ENCODE peak calls at places on chromosome 15, in six cellular contexts. X is MM.1S, K is neuronal stem cell, A is astrocyte, J is fibroblast of lung, P is GM12878. R is an unnamed sample. For H3K36me3, the result is how much of the 10 kb centered on the place peaks cover.

GRCh38 chr15:62607643-62608042 is 434.9 kb upstream of the TPM1 start:
- DNase-seq in A (peak), P (no peak), X (no peak), J (peak), K (no peak), R (no peak)

GRCh38 chr15:72285927-72286516 is 13.7 kb upstream of the PARP6 start:
- DNase-seq in J (peak), P (no peak), K (no peak), A (no peak), X (peak), R (no peak)

GRCh38 chr15:46304320-46304719 is 669.5 kb downstream of the SQOR start:
- DNase-seq in A (no peak), K (no peak), J (no peak), X (no peak), P (no peak), R (no peak)

GRCh38 chr15:68410466-68411200 is 21.3 kb downstream of the ITGA11 start:
- DNase-seq in P (no peak), J (no peak), A (no peak), X (no peak), K (no peak), R (peak)

GRCh38 chr15:100123611-100124010 is 218.2 kb downstream of the ADAMTS17 start:
- DNase-seq in P (no peak), J (peak), X (no peak), K (no peak), A (no peak), R (no peak)

GRCh38 chr15:63381301-63382192 is at the start of gene CA12:
- DNase-seq in X (no peak), J (peak), K (peak), A (peak), P (no peak), R (peak)

GRCh38 chr15:28932361-28932760 is 46.6 kb downstream of the APBA2 start:
- DNase-seq in X (no peak), A (no peak), P (no peak), K (no peak), J (no peak), R (peak)

GRCh38 chr15:75727851-75728715 is 15.4 kb upstream of the CSPG4 start:
- DNase-seq in J (no peak), A (no peak), X (peak), K (no peak), P (no peak), R (peak)

GRCh38 chr15:75174736-75175135 is 26.9 kb upstream of the C15orf39 start:
- DNase-seq in J (no peak), K (no peak), P (no peak), A (no peak), X (no peak), R (no peak)

GRCh38 chr15:73753250-73754130 is at the start of gene INSYN1:
- DNase-seq in X (no peak), J (peak), P (no peak), A (peak), K (no peak), R (peak)

GRCh38 chr15:66614456-66615174 is 48.8 kb upstream of the LCTL start:
- DNase-seq in P (no peak), X (no peak), K (no peak), J (no peak), A (no peak), R (no peak)

GRCh38 chr15:66766282-66767228 is 64.5 kb downstream of the SMAD6 start:
- DNase-seq in P (no peak), A (peak), K (no peak), J (peak), X (no peak), R (no peak)

GRCh38 chr15:67472957-67473356 is 48.0 kb upstream of the C15orf61 start:
- DNase-seq in K (no peak), X (no peak), J (peak), A (peak), P (no peak), R (no peak)

GRCh38 chr15:70480196-70480856 is 283.0 kb downstream of the UACA start:
- DNase-seq in A (no peak), X (peak), K (no peak), J (no peak), P (no peak), R (no peak)

GRCh38 chr15:50116477-50116876 is 2.6 kb downstream of the ATP8B4 start:
- DNase-seq in J (no peak), K (no peak), X (peak), A (no peak), P (no peak), R (no peak)

GRCh38 chr15:23532019-23532418 is 33.5 kb upstream of the MKRN3 start:
- DNase-seq in X (no peak), J (no peak), A (no peak), P (no peak), K (no peak), R (no peak)

DNA sequence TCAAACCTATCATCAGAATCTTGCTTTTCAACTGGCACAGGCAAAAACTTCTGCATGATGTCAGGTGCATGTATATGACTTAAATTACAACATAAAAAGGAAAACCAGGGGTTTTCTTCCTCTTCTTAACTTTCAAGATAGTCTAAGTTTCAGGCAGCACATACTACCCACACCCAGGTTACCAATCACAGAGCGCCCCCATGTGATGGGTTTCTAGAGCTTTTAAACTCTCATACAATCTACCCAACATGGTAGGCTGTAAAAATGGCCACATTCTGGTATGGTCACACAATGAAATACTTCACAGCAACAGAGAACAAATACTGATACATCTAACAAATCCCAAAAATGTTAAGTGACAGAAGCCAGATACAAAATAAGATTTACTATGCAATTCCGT is 7.4 kb downstream of the MESD start:
- DNase-seq in K (no peak), P (no peak), A (no peak), J (no peak), X (no peak), R (no peak)
- H3K9ac ChIP-seq in K (no peak), P (no peak), A (no peak), J (no peak), X (no peak), R (no peak)

DNA sequence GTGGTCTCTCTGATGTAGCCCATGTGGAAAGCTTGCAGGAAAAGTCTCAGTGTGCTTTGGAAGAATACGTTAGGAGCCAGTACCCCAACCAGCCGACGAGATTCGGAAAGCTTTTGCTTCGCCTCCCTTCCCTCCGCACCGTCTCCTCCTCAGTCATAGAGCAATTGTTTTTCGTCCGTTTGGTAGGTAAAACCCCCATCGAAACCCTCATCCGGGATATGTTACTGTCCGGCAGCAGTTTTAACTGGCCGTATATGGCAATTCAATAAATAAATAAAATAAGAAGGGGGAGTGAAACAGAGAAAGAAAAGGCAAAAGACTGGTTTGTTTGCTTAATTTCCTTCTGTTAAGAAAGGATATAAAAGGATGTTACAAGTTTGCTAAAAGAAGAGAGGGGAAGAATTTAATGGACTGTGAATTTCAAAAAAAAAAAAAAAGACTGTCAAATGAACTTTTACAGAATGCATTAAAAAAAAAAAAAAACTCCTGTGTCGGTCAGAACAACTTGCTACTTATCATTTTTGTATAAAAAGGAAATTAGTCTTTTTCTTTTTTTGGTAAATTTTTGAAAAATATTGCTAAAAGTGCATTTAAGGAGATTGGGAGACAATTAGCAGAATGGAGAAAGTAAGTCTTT is 7.0 kb downstream of the NR2F2 start:
- DNase-seq in A (peak), X (no peak), J (peak), P (no peak), K (no peak), R (no peak)
- H3K36me3 ChIP-seq in A (half or more), X (under half), J (under half), P (under half), K (under half), R (under half)

DNA sequence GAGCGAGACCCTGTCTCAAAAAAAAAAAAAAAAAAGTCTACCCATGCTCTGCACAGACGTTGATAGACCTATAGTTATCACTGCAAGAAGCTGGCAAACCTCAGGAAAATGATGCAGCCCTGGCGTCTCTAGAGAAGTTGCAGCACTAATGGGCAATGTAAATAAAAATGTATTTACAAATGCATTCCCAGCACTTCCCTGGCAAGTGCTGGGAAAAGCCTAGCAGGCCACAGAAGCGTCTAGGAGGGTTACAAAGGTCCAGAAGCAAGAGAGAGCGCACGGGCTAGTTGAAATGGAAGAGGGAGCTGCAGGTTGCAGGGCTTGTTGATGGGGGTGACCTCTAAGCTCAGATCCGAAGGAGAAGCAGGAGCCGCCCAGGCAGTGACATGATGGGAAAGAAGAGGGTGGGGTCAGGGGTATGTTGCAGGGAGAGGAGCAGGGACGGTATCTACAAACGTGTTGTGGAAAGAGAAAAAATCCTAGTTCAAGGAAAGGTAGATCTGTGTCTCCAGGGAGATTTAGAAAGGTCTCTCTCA is 2.7 kb upstream of the KNL1 start:
- DNase-seq in A (no peak), P (no peak), J (no peak), K (no peak), X (no peak), R (no peak)
- H3K4me3 ChIP-seq in A (no peak), P (no peak), J (no peak), K (no peak), X (no peak), R (no peak)

DNA sequence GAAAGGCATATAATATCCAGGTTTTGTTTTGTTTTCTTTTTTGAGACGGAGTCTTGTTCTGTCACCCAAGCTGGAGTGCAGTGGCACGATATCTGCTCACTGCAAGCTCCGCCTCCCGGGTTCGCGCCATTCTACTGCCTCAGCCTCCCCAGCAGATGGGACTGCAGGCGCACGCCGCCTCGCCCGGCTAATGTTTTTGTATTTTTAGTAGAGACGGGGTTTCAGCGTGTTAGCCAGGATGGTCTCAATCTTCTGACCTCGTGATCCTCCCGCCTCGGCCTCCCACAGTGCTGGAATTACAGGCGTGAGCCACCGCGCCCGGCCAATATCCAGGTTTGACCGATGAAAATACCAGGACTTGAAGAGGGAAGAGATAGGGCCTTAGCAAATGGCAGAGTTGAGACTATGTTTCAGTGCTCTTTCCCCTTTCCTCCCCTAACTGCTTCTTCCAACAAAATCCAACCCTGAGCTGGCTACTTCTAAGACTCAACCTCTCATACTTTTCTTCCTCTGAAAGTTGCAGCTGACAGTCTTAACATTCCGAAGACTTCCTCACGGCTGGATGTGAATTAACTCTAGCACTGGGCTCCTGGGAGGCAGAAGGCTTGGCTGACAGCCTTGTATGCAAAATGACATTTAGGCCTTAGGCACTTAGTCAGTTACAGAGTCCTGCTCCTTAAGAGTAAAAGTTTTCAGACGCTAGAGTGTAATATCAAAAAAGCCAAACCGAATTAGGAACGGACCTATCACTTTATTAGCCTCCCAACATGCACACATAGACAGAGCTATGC is 15.2 kb upstream of the ANXA2 start:
- DNase-seq in X (no peak), K (no peak), J (no peak), A (no peak), P (no peak), R (no peak)
- H3K9ac ChIP-seq in X (no peak), K (no peak), J (no peak), A (no peak), P (no peak), R (no peak)

GRCh38 chr15:60350121-60350520 is 47.7 kb downstream of the ANXA2 start:
- DNase-seq in P (no peak), A (no peak), J (no peak), X (no peak), K (no peak), R (no peak)

GRCh38 chr15:60351066-60351465 is 46.7 kb downstream of the ANXA2 start:
- DNase-seq in A (no peak), X (no peak), J (peak), P (no peak), K (no peak), R (no peak)

GRCh38 chr15:60353245-60353940 is 44.4 kb downstream of the ANXA2 start:
- DNase-seq in A (peak), X (no peak), P (no peak), J (peak), K (no peak), R (no peak)

GRCh38 chr15:60355148-60355857 is 42.5 kb downstream of the ANXA2 start:
- DNase-seq in X (no peak), K (no peak), P (no peak), J (no peak), A (no peak), R (no peak)

DNA sequence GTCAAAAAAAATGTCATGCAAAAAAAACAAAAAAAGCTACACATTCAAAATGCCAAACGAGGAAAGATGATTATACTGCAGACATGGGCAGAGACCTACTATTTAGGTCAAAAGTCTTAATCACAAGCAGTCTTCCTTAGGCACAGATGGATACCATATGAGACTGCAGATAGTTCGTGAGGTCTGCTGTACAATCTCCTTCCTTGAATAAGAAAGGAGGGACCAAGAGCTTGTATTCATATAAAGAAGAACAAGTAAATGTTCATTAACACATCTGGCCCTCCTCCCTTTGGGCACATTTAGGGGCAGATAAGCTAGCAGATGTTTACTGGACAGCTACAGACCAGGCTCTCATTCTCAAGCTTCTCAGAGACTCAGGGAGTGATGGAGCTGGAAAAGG is 45.3 kb downstream of the ANXA2 start:
- DNase-seq in A (no peak), J (no peak), K (no peak), X (no peak), P (no peak), R (no peak)
- H3K36me3 ChIP-seq in A (half or more), J (under half), K (under half), X (under half), P (under half), R (under half)